ENCODE peak calls at places on chromosomes 12 and 14, in six cellular contexts. C, O, J, X, T and L are unnamed samples.

GRCh38 chr12:2268478-2269286 is 215.9 kb downstream of the CACNA1C start:
- DNase-seq in X (no peak), J (no peak), O (no peak), C (no peak), T (no peak), L (no peak)

GRCh38 chr14:65958664-65959562 is 527.3 kb upstream of the CCDC196 start:
- DNase-seq in C (no peak), O (no peak), J (peak; percentile 49), X (peak; percentile 44), T (peak; percentile 56), L (no peak)

GRCh38 chr12:80861636-80862378 is 75.9 kb downstream of the LIN7A start:
- DNase-seq in T (no peak), O (no peak), J (no peak), X (no peak), C (no peak), L (no peak)

GRCh38 chr12:107990325-107990724 is 138.8 kb upstream of the WSCD2 start:
- DNase-seq in J (peak; percentile 37), T (peak; percentile 62), O (peak; percentile 52), X (peak; percentile 34), C (no peak), L (peak; percentile 68)

GRCh38 chr14:26394114-26394855 is 203.5 kb downstream of the NOVA1 start:
- DNase-seq in X (no peak), C (no peak), J (peak; percentile 23), T (peak; percentile 50), O (no peak), L (no peak)

GRCh38 chr12:78121969-78122610 is 291.4 kb downstream of the NAV3 start:
- DNase-seq in X (no peak), T (no peak), J (no peak), C (no peak), O (no peak), L (no peak)

GRCh38 chr14:98622208-98623051 is 649.6 kb downstream of the BCL11B start:
- DNase-seq in X (no peak), T (no peak), O (no peak), C (no peak), J (no peak), L (no peak)

GRCh38 chr12:96403870-96404269 is 3.6 kb upstream of the CDK17 start:
- DNase-seq in X (no peak), T (no peak), O (no peak), C (no peak), J (no peak), L (no peak)

GRCh38 chr14:95474486-95474885 is 42.0 kb downstream of the SYNE3 start:
- DNase-seq in X (no peak), T (no peak), C (no peak), O (no peak), J (no peak), L (no peak)

GRCh38 chr12:6373022-6373787 is 2.2 kb downstream of the SCNN1A start:
- DNase-seq in J (no peak), O (no peak), X (no peak), T (no peak), C (no peak), L (no peak)

GRCh38 chr14:95562892-95563685 is 28.2 kb downstream of the GLRX5 start:
- DNase-seq in C (no peak), O (peak; percentile 72), J (no peak), T (peak; percentile 15), X (no peak), L (no peak)

GRCh38 chr12:109947511-109947910 is 47.4 kb downstream of the TCHP start:
- DNase-seq in T (no peak), C (no peak), X (no peak), J (no peak), O (no peak), L (no peak)

GRCh38 chr14:96827310-96827709 is 30.1 kb downstream of the VRK1 start:
- DNase-seq in J (no peak), X (no peak), O (no peak), C (no peak), T (no peak), L (peak; percentile 36)

GRCh38 chr12:88298761-88299242 is 156.7 kb downstream of the TMTC3 start:
- DNase-seq in X (no peak), O (no peak), T (peak; percentile 41), C (no peak), J (no peak), L (no peak)

GRCh38 chr12:117660896-117661295 is 299.5 kb upstream of the NOS1 start:
- DNase-seq in C (no peak), X (no peak), J (no peak), T (no peak), O (no peak), L (no peak)

GRCh38 chr14:102544745-102545460 is 35.3 kb upstream of the ANKRD9 start:
- DNase-seq in O (no peak), C (peak; percentile 73), J (peak; percentile 42), T (no peak), X (no peak), L (peak; percentile 92)

GRCh38 chr12:43291516-43291915 is 260.5 kb downstream of the ADAMTS20 start:
- DNase-seq in O (no peak), J (no peak), T (no peak), C (no peak), X (no peak), L (no peak)

GRCh38 chr12:28941248-28941647 is 207.8 kb upstream of the FAR2 start:
- DNase-seq in X (no peak), T (no peak), O (no peak), C (no peak), J (no peak), L (no peak)

GRCh38 chr14:95339301-95339865 is 19.7 kb upstream of the CLMN start:
- DNase-seq in T (no peak), J (no peak), C (no peak), O (no peak), X (no peak), L (no peak)

GRCh38 chr12:4934651-4935050 is 24.9 kb downstream of the KCNA1 start:
- DNase-seq in O (no peak), T (no peak), C (no peak), J (no peak), X (no peak), L (no peak)

GRCh38 chr12:131827961-131828534 is at the start of gene MMP17:
- DNase-seq in J (peak; percentile 90), T (peak; percentile 83), O (peak; percentile 66), X (peak; percentile 24), C (peak; percentile 67), L (peak; percentile 71)

GRCh38 chr14:86779416-86779815 is 1213.6 kb downstream of the GALC start:
- DNase-seq in T (no peak), J (no peak), C (no peak), X (no peak), O (no peak), L (no peak)

GRCh38 chr14:61652526-61653262 is 42.6 kb upstream of the HIF1A start:
- DNase-seq in J (no peak), X (no peak), C (no peak), O (no peak), T (no peak), L (no peak)

GRCh38 chr12:62434504-62435336 is 31.9 kb upstream of the MON2 start:
- DNase-seq in O (no peak), X (no peak), J (peak; percentile 25), T (no peak), C (no peak), L (peak; percentile 9)

GRCh38 chr14:50675597-50675996 is 7.5 kb upstream of the SAV1 start:
- DNase-seq in T (no peak), J (no peak), X (no peak), O (no peak), C (no peak), L (no peak)

GRCh38 chr14:89368490-89369477 is 48.2 kb downstream of the FOXN3 start:
- DNase-seq in O (no peak), X (no peak), J (no peak), T (peak; percentile 25), C (no peak), L (no peak)

DNA sequence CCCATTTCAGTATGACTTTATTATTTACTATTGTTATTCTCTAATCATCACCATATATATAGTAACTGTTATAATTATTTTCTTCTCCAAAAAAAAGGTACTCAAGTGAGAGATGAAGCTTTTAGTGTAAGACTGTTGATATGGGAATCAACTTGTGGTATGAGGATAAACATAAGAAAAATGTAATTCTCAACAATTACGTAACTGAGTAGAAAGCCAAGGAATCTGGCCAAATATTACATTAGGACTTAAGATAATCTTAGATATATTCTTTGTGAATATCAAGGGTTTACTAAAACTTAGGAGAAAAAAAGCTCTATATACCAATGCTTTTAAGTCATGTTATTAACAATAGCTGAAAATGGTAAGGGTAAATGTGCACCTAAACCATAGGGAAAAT is 13.3 kb downstream of the SENP1 start:
- DNase-seq in O (no peak), C (no peak), J (no peak), X (no peak), T (no peak), L (no peak)
- H3K36me3 ChIP-seq in O (peaks cover 73% of the 10 kb centered on the region), C (peaks cover 84% of the 10 kb centered on the region), J (peaks cover 46% of the 10 kb centered on the region), X (peaks cover 35% of the 10 kb centered on the region), T (peaks cover 48% of the 10 kb centered on the region), L (peaks cover 67% of the 10 kb centered on the region)

DNA sequence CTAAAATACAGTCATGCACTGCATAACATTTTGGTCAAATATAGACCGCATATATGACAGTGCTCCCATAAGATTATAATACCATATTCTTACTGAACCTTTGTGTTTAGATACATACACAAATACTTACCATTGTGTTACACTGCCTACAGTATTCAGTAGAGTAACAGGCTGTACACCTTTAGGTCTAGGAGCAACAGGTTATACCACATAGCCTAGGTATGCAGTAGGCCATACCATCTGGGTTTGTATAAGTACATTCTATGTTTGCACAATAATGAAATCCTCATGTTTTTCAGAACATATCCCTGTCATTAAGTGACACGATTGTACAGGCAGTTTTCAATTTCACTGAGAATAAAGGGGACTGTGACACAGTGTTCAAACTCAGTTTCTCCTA is 22.3 kb downstream of the KDM5A start:
- DNase-seq in X (no peak), J (no peak), C (no peak), T (no peak), O (no peak), L (no peak)
- H3K36me3 ChIP-seq in X (peaks cover 44% of the 10 kb centered on the region), J (peaks cover 63% of the 10 kb centered on the region), C (peaks cover 80% of the 10 kb centered on the region), T (peaks cover 53% of the 10 kb centered on the region), O (peaks cover 84% of the 10 kb centered on the region), L (peaks cover 85% of the 10 kb centered on the region)

DNA sequence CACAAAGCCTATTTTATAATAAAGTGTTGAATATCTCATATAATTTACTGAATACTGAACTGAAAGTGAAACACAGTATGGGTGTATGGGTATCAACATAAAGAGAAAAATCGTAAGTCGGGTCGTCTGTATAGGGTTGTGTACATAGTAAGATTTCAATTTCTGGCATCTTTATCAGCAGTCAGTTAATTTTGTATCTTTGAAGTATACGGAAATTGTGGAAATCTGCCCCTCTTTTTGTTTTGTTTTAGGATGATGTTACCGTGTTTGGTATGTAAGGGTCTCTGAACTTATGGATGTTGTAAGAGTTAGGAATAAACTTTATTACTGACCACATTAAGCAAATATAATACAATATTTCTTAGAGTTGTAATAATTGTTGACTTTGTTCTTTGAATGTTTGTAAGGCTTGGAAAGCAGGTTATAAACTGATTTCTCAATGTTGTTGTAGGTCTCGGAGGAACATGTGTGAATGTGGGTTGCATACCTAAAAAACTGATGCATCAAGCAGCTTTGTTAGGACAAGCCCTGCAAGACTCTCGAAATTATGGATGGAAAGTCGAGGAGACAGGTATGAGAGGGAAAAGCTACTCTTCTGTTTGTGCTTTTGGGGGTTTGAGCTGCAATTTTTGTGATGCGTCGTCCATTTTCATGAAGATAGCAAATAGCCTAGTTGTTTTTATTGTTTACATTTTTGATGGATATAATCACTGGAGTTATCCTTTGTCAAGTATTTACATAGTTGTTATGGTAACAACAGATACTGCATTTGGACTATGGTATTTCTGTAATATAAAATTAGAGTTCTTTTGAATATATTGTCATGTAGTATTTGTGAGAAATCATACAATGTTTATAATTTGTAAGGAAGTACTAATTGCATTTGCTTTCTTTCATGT is 12.0 kb downstream of the EID3 start:
- DNase-seq in C (no peak), T (no peak), J (no peak), O (no peak), X (no peak), L (no peak)
- H3K36me3 ChIP-seq in C (peaks cover 100% of the 10 kb centered on the region), T (peaks cover 65% of the 10 kb centered on the region), J (peaks cover 82% of the 10 kb centered on the region), O (peaks cover 95% of the 10 kb centered on the region), X (peaks cover 41% of the 10 kb centered on the region), L (peaks cover 88% of the 10 kb centered on the region)

GRCh38 chr12:104133861-104134260 is 4.1 kb downstream of the NFYB start:
- DNase-seq in X (no peak), O (no peak), C (no peak), J (no peak), T (no peak), L (no peak)
- H3K36me3 ChIP-seq in X (peaks cover 3% of the 10 kb centered on the region), O (peaks cover 16% of the 10 kb centered on the region), C (peaks cover 66% of the 10 kb centered on the region), J (peaks cover 45% of the 10 kb centered on the region), T (peaks cover 24% of the 10 kb centered on the region), L (peaks cover 37% of the 10 kb centered on the region)